ENCODE peak calls at places on chromosomes 16 and 17, in nine cellular contexts. One of them, this sample, is unnamed.

GRCh38 chr16:56354016-56354415 is 71.3 kb downstream of the AMFR start:
- DNase-seq in activated T-cell treated with anti-CD3 and anti-CD28 coated beads for 48 hours: no peak
- DNase-seq in NCI-H1417: no peak
- DNase-seq in activated CD4-positive, alpha-beta T cell treated with anti-CD3 and anti-CD28 coated beads, Interleukin-2, amount 50 U/mL, for 48 hours: no peak
- DNase-seq in A549: no peak
- DNase-seq in RWPE1: no peak
- DNase-seq in ELR: no peak
- DNase-seq in astrocyte of the spinal cord: no peak
- DNase-seq in cardiac muscle cell: no peak
- DNase-seq in this sample: no peak

GRCh38 chr16:3999479-3999868 is 116.8 kb downstream of the ADCY9 start:
- DNase-seq in activated T-cell treated with anti-CD3 and anti-CD28 coated beads for 48 hours: no peak
- DNase-seq in activated CD4-positive, alpha-beta T cell treated with anti-CD3 and anti-CD28 coated beads, Interleukin-2, amount 50 U/mL, for 48 hours: no peak
- DNase-seq in astrocyte of the spinal cord: peak; percentile 63
- DNase-seq in A549: peak; percentile 29
- DNase-seq in NCI-H1417: no peak
- DNase-seq in cardiac muscle cell: peak; percentile 93
- DNase-seq in ELR: peak; percentile 34
- DNase-seq in RWPE1: no peak
- DNase-seq in this sample: peak; percentile 26

GRCh38 chr17:2814499-2815341 is 18.5 kb downstream of the RAP1GAP2 start:
- DNase-seq in activated T-cell treated with anti-CD3 and anti-CD28 coated beads for 48 hours: peak; percentile 77
- DNase-seq in astrocyte of the spinal cord: no peak
- DNase-seq in RWPE1: no peak
- DNase-seq in activated CD4-positive, alpha-beta T cell treated with anti-CD3 and anti-CD28 coated beads, Interleukin-2, amount 50 U/mL, for 48 hours: peak; percentile 81
- DNase-seq in NCI-H1417: no peak
- DNase-seq in ELR: no peak
- DNase-seq in cardiac muscle cell: no peak
- DNase-seq in A549: no peak
- DNase-seq in this sample: no peak

GRCh38 chr17:45022288-45022648 is 29.2 kb downstream of the DCAKD start:
- DNase-seq in activated T-cell treated with anti-CD3 and anti-CD28 coated beads for 48 hours: no peak
- DNase-seq in A549: no peak
- DNase-seq in RWPE1: no peak
- DNase-seq in astrocyte of the spinal cord: no peak
- DNase-seq in ELR: no peak
- DNase-seq in NCI-H1417: peak; percentile 42
- DNase-seq in activated CD4-positive, alpha-beta T cell treated with anti-CD3 and anti-CD28 coated beads, Interleukin-2, amount 50 U/mL, for 48 hours: no peak
- DNase-seq in cardiac muscle cell: no peak
- DNase-seq in this sample: no peak

GRCh38 chr16:12228607-12229499 is 252.3 kb downstream of the SNX29 start:
- DNase-seq in activated CD4-positive, alpha-beta T cell treated with anti-CD3 and anti-CD28 coated beads, Interleukin-2, amount 50 U/mL, for 48 hours: peak; percentile 24
- DNase-seq in ELR: peak; percentile 78
- DNase-seq in RWPE1: peak; percentile 40
- DNase-seq in astrocyte of the spinal cord: peak; percentile 62
- DNase-seq in cardiac muscle cell: peak; percentile 66
- DNase-seq in NCI-H1417: peak; percentile 46
- DNase-seq in activated T-cell treated with anti-CD3 and anti-CD28 coated beads for 48 hours: peak; percentile 27
- DNase-seq in A549: peak; percentile 70
- DNase-seq in this sample: peak; percentile 64

GRCh38 chr16:57299009-57299718 is 14.7 kb upstream of the PLLP start:
- DNase-seq in activated CD4-positive, alpha-beta T cell treated with anti-CD3 and anti-CD28 coated beads, Interleukin-2, amount 50 U/mL, for 48 hours: no peak
- DNase-seq in NCI-H1417: no peak
- DNase-seq in astrocyte of the spinal cord: no peak
- DNase-seq in cardiac muscle cell: no peak
- DNase-seq in A549: peak; percentile 86
- DNase-seq in ELR: peak; percentile 89
- DNase-seq in RWPE1: peak; percentile 80
- DNase-seq in activated T-cell treated with anti-CD3 and anti-CD28 coated beads for 48 hours: peak; percentile 11
- DNase-seq in this sample: peak; percentile 80

GRCh38 chr17:35536664-35537160 is 766 bp downstream of the SLFN12L start:
- DNase-seq in astrocyte of the spinal cord: no peak
- DNase-seq in ELR: no peak
- DNase-seq in RWPE1: no peak
- DNase-seq in cardiac muscle cell: no peak
- DNase-seq in A549: no peak
- DNase-seq in activated T-cell treated with anti-CD3 and anti-CD28 coated beads for 48 hours: no peak
- DNase-seq in activated CD4-positive, alpha-beta T cell treated with anti-CD3 and anti-CD28 coated beads, Interleukin-2, amount 50 U/mL, for 48 hours: no peak
- DNase-seq in NCI-H1417: no peak
- DNase-seq in this sample: no peak

GRCh38 chr17:2337811-2338657 is 733 bp downstream of the SGSM2 start:
- DNase-seq in cardiac muscle cell: peak; percentile 62
- DNase-seq in astrocyte of the spinal cord: peak; percentile 59
- DNase-seq in RWPE1: peak; percentile 64
- DNase-seq in NCI-H1417: peak; percentile 60
- DNase-seq in ELR: peak; percentile 71
- DNase-seq in activated T-cell treated with anti-CD3 and anti-CD28 coated beads for 48 hours: peak; percentile 53
- DNase-seq in A549: peak; percentile 65
- DNase-seq in activated CD4-positive, alpha-beta T cell treated with anti-CD3 and anti-CD28 coated beads, Interleukin-2, amount 50 U/mL, for 48 hours: peak; percentile 61
- DNase-seq in this sample: peak; percentile 41

GRCh38 chr17:48871551-48872351 is 20.8 kb upstream of the ATP5MC1 start:
- DNase-seq in astrocyte of the spinal cord: no peak
- DNase-seq in NCI-H1417: peak; percentile 38
- DNase-seq in activated CD4-positive, alpha-beta T cell treated with anti-CD3 and anti-CD28 coated beads, Interleukin-2, amount 50 U/mL, for 48 hours: no peak
- DNase-seq in cardiac muscle cell: peak; percentile 25
- DNase-seq in ELR: no peak
- DNase-seq in activated T-cell treated with anti-CD3 and anti-CD28 coated beads for 48 hours: no peak
- DNase-seq in A549: peak; percentile 93
- DNase-seq in RWPE1: no peak
- DNase-seq in this sample: no peak

GRCh38 chr16:4081577-4082021 is 34.6 kb downstream of the ADCY9 start:
- DNase-seq in activated CD4-positive, alpha-beta T cell treated with anti-CD3 and anti-CD28 coated beads, Interleukin-2, amount 50 U/mL, for 48 hours: peak; percentile 25
- DNase-seq in cardiac muscle cell: no peak
- DNase-seq in astrocyte of the spinal cord: no peak
- DNase-seq in NCI-H1417: peak; percentile 28
- DNase-seq in activated T-cell treated with anti-CD3 and anti-CD28 coated beads for 48 hours: no peak
- DNase-seq in ELR: no peak
- DNase-seq in A549: no peak
- DNase-seq in RWPE1: no peak
- DNase-seq in this sample: no peak

GRCh38 chr16:47617732-47618131 is 156.6 kb downstream of the PHKB start:
- DNase-seq in cardiac muscle cell: peak; percentile 18
- DNase-seq in astrocyte of the spinal cord: peak; percentile 13
- DNase-seq in activated T-cell treated with anti-CD3 and anti-CD28 coated beads for 48 hours: no peak
- DNase-seq in ELR: no peak
- DNase-seq in RWPE1: no peak
- DNase-seq in activated CD4-positive, alpha-beta T cell treated with anti-CD3 and anti-CD28 coated beads, Interleukin-2, amount 50 U/mL, for 48 hours: no peak
- DNase-seq in A549: no peak
- DNase-seq in NCI-H1417: no peak
- DNase-seq in this sample: no peak

GRCh38 chr16:28219283-28219682 is 7.5 kb upstream of the XPO6 start:
- DNase-seq in ELR: no peak
- DNase-seq in NCI-H1417: no peak
- DNase-seq in cardiac muscle cell: no peak
- DNase-seq in RWPE1: no peak
- DNase-seq in A549: no peak
- DNase-seq in activated T-cell treated with anti-CD3 and anti-CD28 coated beads for 48 hours: no peak
- DNase-seq in activated CD4-positive, alpha-beta T cell treated with anti-CD3 and anti-CD28 coated beads, Interleukin-2, amount 50 U/mL, for 48 hours: no peak
- DNase-seq in astrocyte of the spinal cord: peak; percentile 32
- DNase-seq in this sample: no peak

GRCh38 chr16:83137326-83137770 is 510.6 kb downstream of the CDH13 start:
- DNase-seq in RWPE1: peak; percentile 11
- DNase-seq in A549: peak; percentile 5
- DNase-seq in activated CD4-positive, alpha-beta T cell treated with anti-CD3 and anti-CD28 coated beads, Interleukin-2, amount 50 U/mL, for 48 hours: no peak
- DNase-seq in astrocyte of the spinal cord: peak; percentile 87
- DNase-seq in cardiac muscle cell: peak; percentile 89
- DNase-seq in NCI-H1417: peak; percentile 4
- DNase-seq in ELR: peak; percentile 83
- DNase-seq in activated T-cell treated with anti-CD3 and anti-CD28 coated beads for 48 hours: no peak
- DNase-seq in this sample: peak; percentile 56

GRCh38 chr16:50881331-50881830 is 139.5 kb downstream of the CYLD start:
- DNase-seq in astrocyte of the spinal cord: no peak
- DNase-seq in ELR: no peak
- DNase-seq in RWPE1: no peak
- DNase-seq in A549: no peak
- DNase-seq in activated CD4-positive, alpha-beta T cell treated with anti-CD3 and anti-CD28 coated beads, Interleukin-2, amount 50 U/mL, for 48 hours: no peak
- DNase-seq in activated T-cell treated with anti-CD3 and anti-CD28 coated beads for 48 hours: no peak
- DNase-seq in cardiac muscle cell: peak; percentile 14
- DNase-seq in NCI-H1417: no peak
- DNase-seq in this sample: no peak

GRCh38 chr16:86834451-86835035 is 256.2 kb downstream of the FOXL1 start:
- DNase-seq in NCI-H1417: peak; percentile 6
- DNase-seq in A549: peak; percentile 19
- DNase-seq in ELR: peak; percentile 52
- DNase-seq in cardiac muscle cell: peak; percentile 26
- DNase-seq in astrocyte of the spinal cord: peak; percentile 81
- DNase-seq in activated CD4-positive, alpha-beta T cell treated with anti-CD3 and anti-CD28 coated beads, Interleukin-2, amount 50 U/mL, for 48 hours: no peak
- DNase-seq in RWPE1: no peak
- DNase-seq in activated T-cell treated with anti-CD3 and anti-CD28 coated beads for 48 hours: no peak
- DNase-seq in this sample: peak; percentile 43

GRCh38 chr17:45127583-45128300 is 4.6 kb downstream of the PLCD3 start:
- DNase-seq in ELR: peak; percentile 61
- DNase-seq in activated CD4-positive, alpha-beta T cell treated with anti-CD3 and anti-CD28 coated beads, Interleukin-2, amount 50 U/mL, for 48 hours: no peak
- DNase-seq in A549: peak; percentile 82
- DNase-seq in activated T-cell treated with anti-CD3 and anti-CD28 coated beads for 48 hours: no peak
- DNase-seq in cardiac muscle cell: peak; percentile 44
- DNase-seq in astrocyte of the spinal cord: peak; percentile 46
- DNase-seq in RWPE1: no peak
- DNase-seq in NCI-H1417: no peak
- DNase-seq in this sample: no peak

GRCh38 chr16:77531741-77532140 is 96.9 kb upstream of the ADAMTS18 start:
- DNase-seq in ELR: peak; percentile 29
- DNase-seq in activated CD4-positive, alpha-beta T cell treated with anti-CD3 and anti-CD28 coated beads, Interleukin-2, amount 50 U/mL, for 48 hours: no peak
- DNase-seq in activated T-cell treated with anti-CD3 and anti-CD28 coated beads for 48 hours: no peak
- DNase-seq in astrocyte of the spinal cord: peak; percentile 75
- DNase-seq in NCI-H1417: peak; percentile 18
- DNase-seq in RWPE1: no peak
- DNase-seq in A549: peak; percentile 36
- DNase-seq in cardiac muscle cell: peak; percentile 27
- DNase-seq in this sample: peak; percentile 64

GRCh38 chr16:9843424-9844013 is 338.7 kb downstream of the GRIN2A start:
- DNase-seq in NCI-H1417: no peak
- DNase-seq in ELR: peak; percentile 61
- DNase-seq in astrocyte of the spinal cord: no peak
- DNase-seq in RWPE1: no peak
- DNase-seq in activated CD4-positive, alpha-beta T cell treated with anti-CD3 and anti-CD28 coated beads, Interleukin-2, amount 50 U/mL, for 48 hours: no peak
- DNase-seq in activated T-cell treated with anti-CD3 and anti-CD28 coated beads for 48 hours: no peak
- DNase-seq in cardiac muscle cell: no peak
- DNase-seq in A549: no peak
- DNase-seq in this sample: peak; percentile 65

GRCh38 chr16:78184554-78185183 is 85.2 kb downstream of the WWOX start:
- DNase-seq in ELR: peak; percentile 1
- DNase-seq in cardiac muscle cell: no peak
- DNase-seq in activated CD4-positive, alpha-beta T cell treated with anti-CD3 and anti-CD28 coated beads, Interleukin-2, amount 50 U/mL, for 48 hours: no peak
- DNase-seq in RWPE1: no peak
- DNase-seq in activated T-cell treated with anti-CD3 and anti-CD28 coated beads for 48 hours: no peak
- DNase-seq in A549: peak; percentile 26
- DNase-seq in astrocyte of the spinal cord: peak; percentile 71
- DNase-seq in NCI-H1417: peak; percentile 83
- DNase-seq in this sample: peak; percentile 70

GRCh38 chr16:81140930-81141780 is 45.0 kb upstream of the GCSH start:
- DNase-seq in ELR: peak; percentile 25
- DNase-seq in cardiac muscle cell: no peak
- DNase-seq in activated T-cell treated with anti-CD3 and anti-CD28 coated beads for 48 hours: peak; percentile 8
- DNase-seq in A549: peak; percentile 61
- DNase-seq in activated CD4-positive, alpha-beta T cell treated with anti-CD3 and anti-CD28 coated beads, Interleukin-2, amount 50 U/mL, for 48 hours: no peak
- DNase-seq in astrocyte of the spinal cord: no peak
- DNase-seq in RWPE1: no peak
- DNase-seq in NCI-H1417: no peak
- DNase-seq in this sample: no peak

GRCh38 chr17:42142371-42142896 is 12.4 kb downstream of the RAB5C start:
- DNase-seq in NCI-H1417: no peak
- DNase-seq in ELR: peak; percentile 68
- DNase-seq in cardiac muscle cell: peak; percentile 16
- DNase-seq in A549: no peak
- DNase-seq in RWPE1: no peak
- DNase-seq in astrocyte of the spinal cord: peak; percentile 61
- DNase-seq in activated T-cell treated with anti-CD3 and anti-CD28 coated beads for 48 hours: no peak
- DNase-seq in activated CD4-positive, alpha-beta T cell treated with anti-CD3 and anti-CD28 coated beads, Interleukin-2, amount 50 U/mL, for 48 hours: no peak
- DNase-seq in this sample: no peak

GRCh38 chr17:82014432-82014831 is 8.2 kb downstream of the CENPX start:
- DNase-seq in ELR: no peak
- DNase-seq in activated T-cell treated with anti-CD3 and anti-CD28 coated beads for 48 hours: no peak
- DNase-seq in A549: no peak
- DNase-seq in NCI-H1417: no peak
- DNase-seq in activated CD4-positive, alpha-beta T cell treated with anti-CD3 and anti-CD28 coated beads, Interleukin-2, amount 50 U/mL, for 48 hours: no peak
- DNase-seq in RWPE1: no peak
- DNase-seq in astrocyte of the spinal cord: no peak
- DNase-seq in cardiac muscle cell: no peak
- DNase-seq in this sample: no peak